ENCODE peak calls at places on chromosomes 11 and 22, in six cellular contexts. One of them, this sample, is unnamed.

GRCh38 chr11:47394322-47395224 is 13.8 kb upstream of the SLC39A13 start:
- DNase-seq in coronary artery: no peak
- DNase-seq in foreskin keratinocyte: no peak
- DNase-seq in SK-N-SH: no peak
- DNase-seq in nephron progenitor cell: no peak
- DNase-seq in HFF-Myc: no peak
- DNase-seq in this sample: no peak

GRCh38 chr11:117725048-117725734 is 71.8 kb downstream of the DSCAML1 start:
- DNase-seq in foreskin keratinocyte: no peak
- DNase-seq in coronary artery: no peak
- DNase-seq in nephron progenitor cell: no peak
- DNase-seq in HFF-Myc: no peak
- DNase-seq in SK-N-SH: peak
- DNase-seq in this sample: peak

GRCh38 chr11:12390687-12391110 is 13.3 kb downstream of the PARVA start:
- DNase-seq in SK-N-SH: no peak
- DNase-seq in foreskin keratinocyte: no peak
- DNase-seq in coronary artery: no peak
- DNase-seq in HFF-Myc: no peak
- DNase-seq in nephron progenitor cell: no peak
- DNase-seq in this sample: no peak

GRCh38 chr22:43126506-43127165 is 16.1 kb downstream of the BIK start:
- DNase-seq in SK-N-SH: peak
- DNase-seq in coronary artery: no peak
- DNase-seq in HFF-Myc: peak
- DNase-seq in foreskin keratinocyte: peak
- DNase-seq in nephron progenitor cell: no peak
- DNase-seq in this sample: no peak

GRCh38 chr22:33658775-33659174 is 261.5 kb downstream of the LARGE1 start:
- DNase-seq in HFF-Myc: no peak
- DNase-seq in foreskin keratinocyte: no peak
- DNase-seq in nephron progenitor cell: no peak
- DNase-seq in SK-N-SH: no peak
- DNase-seq in coronary artery: no peak
- DNase-seq in this sample: no peak

GRCh38 chr22:43850529-43850928 is 11.8 kb downstream of the SULT4A1 start:
- DNase-seq in coronary artery: peak
- DNase-seq in SK-N-SH: no peak
- DNase-seq in foreskin keratinocyte: no peak
- DNase-seq in nephron progenitor cell: no peak
- DNase-seq in HFF-Myc: no peak
- DNase-seq in this sample: no peak

GRCh38 chr11:13126430-13126829 is 117.3 kb downstream of the RASSF10 start:
- DNase-seq in foreskin keratinocyte: peak
- DNase-seq in coronary artery: no peak
- DNase-seq in HFF-Myc: no peak
- DNase-seq in nephron progenitor cell: no peak
- DNase-seq in SK-N-SH: no peak
- DNase-seq in this sample: no peak

GRCh38 chr11:116580828-116581227 is 192.0 kb downstream of the BUD13 start:
- DNase-seq in SK-N-SH: no peak
- DNase-seq in nephron progenitor cell: peak
- DNase-seq in HFF-Myc: no peak
- DNase-seq in foreskin keratinocyte: no peak
- DNase-seq in coronary artery: no peak
- DNase-seq in this sample: no peak

GRCh38 chr22:46830001-46830715 is 67.7 kb downstream of the TBC1D22A start:
- DNase-seq in foreskin keratinocyte: peak
- DNase-seq in HFF-Myc: no peak
- DNase-seq in SK-N-SH: peak
- DNase-seq in coronary artery: peak
- DNase-seq in nephron progenitor cell: no peak
- DNase-seq in this sample: peak

GRCh38 chr11:120139316-120140069 is 1.6 kb upstream of the TRIM29 start:
- DNase-seq in coronary artery: peak
- DNase-seq in HFF-Myc: no peak
- DNase-seq in nephron progenitor cell: no peak
- DNase-seq in foreskin keratinocyte: no peak
- DNase-seq in SK-N-SH: peak
- DNase-seq in this sample: no peak

GRCh38 chr11:33248416-33248957 is 8.7 kb upstream of the HIPK3 start:
- DNase-seq in HFF-Myc: no peak
- DNase-seq in foreskin keratinocyte: peak
- DNase-seq in coronary artery: no peak
- DNase-seq in SK-N-SH: no peak
- DNase-seq in nephron progenitor cell: no peak
- DNase-seq in this sample: no peak

GRCh38 chr11:71568707-71569349 is 3.5 kb downstream of the KRTAP5-10 start:
- DNase-seq in HFF-Myc: no peak
- DNase-seq in nephron progenitor cell: no peak
- DNase-seq in SK-N-SH: peak
- DNase-seq in foreskin keratinocyte: peak
- DNase-seq in coronary artery: no peak
- DNase-seq in this sample: peak

GRCh38 chr11:104823638-104824037 is 74.6 kb downstream of the CASP12 start:
- DNase-seq in HFF-Myc: no peak
- DNase-seq in coronary artery: no peak
- DNase-seq in foreskin keratinocyte: no peak
- DNase-seq in nephron progenitor cell: no peak
- DNase-seq in SK-N-SH: no peak
- DNase-seq in this sample: no peak
- TF ChIP-seq CTCF in HFF-Myc: no peak
- TF ChIP-seq CTCF in coronary artery: no peak
- TF ChIP-seq CTCF in foreskin keratinocyte: no peak
- TF ChIP-seq CTCF in nephron progenitor cell: no peak
- TF ChIP-seq CTCF in SK-N-SH: peak
- TF ChIP-seq CTCF in this sample: peak

GRCh38 chr11:76248210-76248609 is 41.9 kb upstream of the WNT11 start:
- DNase-seq in HFF-Myc: no peak
- DNase-seq in nephron progenitor cell: no peak
- DNase-seq in SK-N-SH: no peak
- DNase-seq in coronary artery: no peak
- DNase-seq in foreskin keratinocyte: no peak
- DNase-seq in this sample: no peak
- TF ChIP-seq CTCF in HFF-Myc: peak
- TF ChIP-seq CTCF in nephron progenitor cell: no peak
- TF ChIP-seq CTCF in SK-N-SH: peak
- TF ChIP-seq CTCF in coronary artery: no peak
- TF ChIP-seq CTCF in foreskin keratinocyte: peak
- TF ChIP-seq CTCF in this sample: peak

GRCh38 chr11:45852712-45853101 is 5.4 kb downstream of the CRY2 start:
- DNase-seq in coronary artery: no peak
- DNase-seq in nephron progenitor cell: no peak
- DNase-seq in HFF-Myc: no peak
- DNase-seq in foreskin keratinocyte: no peak
- DNase-seq in SK-N-SH: no peak
- DNase-seq in this sample: no peak
- TF ChIP-seq CTCF in coronary artery: no peak
- TF ChIP-seq CTCF in nephron progenitor cell: no peak
- TF ChIP-seq CTCF in HFF-Myc: no peak
- TF ChIP-seq CTCF in foreskin keratinocyte: peak
- TF ChIP-seq CTCF in SK-N-SH: no peak
- TF ChIP-seq CTCF in this sample: no peak

DNA sequence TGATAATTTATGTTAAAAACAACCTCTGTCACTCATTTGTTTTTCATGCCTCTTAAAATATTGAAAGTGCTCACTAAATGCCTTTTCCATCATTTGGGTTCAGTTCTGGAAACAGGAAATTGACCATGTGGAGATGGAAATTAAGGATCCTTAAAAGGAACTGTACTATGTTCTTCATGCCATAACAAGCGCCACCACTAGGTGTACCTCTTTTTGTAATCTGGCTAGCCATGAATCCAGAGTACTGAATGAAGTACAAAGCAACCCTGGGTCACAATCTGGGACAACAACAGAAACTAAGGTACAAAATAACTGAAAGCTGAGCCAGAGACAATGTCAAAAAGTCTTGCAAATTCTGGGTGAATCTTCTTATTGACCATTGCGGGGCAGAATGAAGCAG is 559.1 kb downstream of the FAM181B start:
- DNase-seq in nephron progenitor cell: no peak
- DNase-seq in coronary artery: no peak
- DNase-seq in HFF-Myc: no peak
- DNase-seq in foreskin keratinocyte: no peak
- DNase-seq in SK-N-SH: no peak
- DNase-seq in this sample: no peak
- TF ChIP-seq CTCF in nephron progenitor cell: peak
- TF ChIP-seq CTCF in coronary artery: no peak
- TF ChIP-seq CTCF in HFF-Myc: no peak
- TF ChIP-seq CTCF in foreskin keratinocyte: peak
- TF ChIP-seq CTCF in SK-N-SH: peak
- TF ChIP-seq CTCF in this sample: peak